ENCODE peak calls at places on chromosomes 7 and 10, in eight cellular contexts. F is H7, V is skeletal muscle cell, O is fibroblast of lung, C is lung, P is AG09309, U is SJCRH30, X is aorta. S is an unnamed sample.

GRCh38 chr10:15167411-15168295 is 840 bp downstream of the NMT2 start:
- DNase-seq in F (peak), V (no peak), O (peak), C (peak), P (no peak), U (peak), X (peak), S (peak)

GRCh38 chr7:120190109-120190508 is 82.9 kb upstream of the KCND2 start:
- DNase-seq in F (peak), V (no peak), O (no peak), C (no peak), P (no peak), U (no peak), X (no peak), S (no peak)

GRCh38 chr7:151882734-151883133 is 5.8 kb upstream of the PRKAG2 start:
- DNase-seq in F (no peak), V (no peak), O (no peak), C (no peak), P (no peak), U (no peak), X (no peak), S (no peak)

GRCh38 chr10:44353721-44354120 is 31.2 kb downstream of the CXCL12 start:
- DNase-seq in F (no peak), V (no peak), O (no peak), C (no peak), P (no peak), U (no peak), X (peak), S (no peak)

GRCh38 chr7:101582971-101583370 is 46.1 kb downstream of the MYL10 start:
- DNase-seq in F (peak), V (no peak), O (no peak), C (no peak), P (no peak), U (no peak), X (no peak), S (no peak)

GRCh38 chr7:151372612-151373265 is 31.1 kb downstream of the NUB1 start:
- DNase-seq in F (peak), V (no peak), O (no peak), C (no peak), P (no peak), U (no peak), X (peak), S (no peak)

GRCh38 chr7:50869108-50869716 is 86.5 kb upstream of the GRB10 start:
- DNase-seq in F (no peak), V (peak), O (peak), C (no peak), P (peak), U (peak), X (no peak), S (no peak)

GRCh38 chr10:6498771-6499170 is 81.3 kb downstream of the PRKCQ start:
- DNase-seq in F (no peak), V (no peak), O (no peak), C (no peak), P (no peak), U (no peak), X (no peak), S (no peak)

GRCh38 chr10:101458869-101459268 is 104.9 kb downstream of the BTRC start:
- DNase-seq in F (no peak), V (no peak), O (no peak), C (no peak), P (no peak), U (no peak), X (no peak), S (no peak)

GRCh38 chr10:117217196-117217761 is 20.0 kb downstream of the KCNK18 start:
- DNase-seq in F (peak), V (no peak), O (no peak), C (no peak), P (no peak), U (peak), X (no peak), S (peak)

GRCh38 chr10:61750943-61751471 is 88.3 kb downstream of the CABCOCO1 start:
- DNase-seq in F (peak), V (no peak), O (peak), C (peak), P (no peak), U (peak), X (peak), S (peak)

GRCh38 chr10:124721295-124722052 is 22.7 kb downstream of the FAM53B start:
- DNase-seq in F (no peak), V (peak), O (peak), C (no peak), P (no peak), U (no peak), X (peak), S (no peak)

GRCh38 chr10:75546004-75546403 is 114.6 kb downstream of the LRMDA start:
- DNase-seq in F (no peak), V (no peak), O (no peak), C (no peak), P (no peak), U (peak), X (no peak), S (no peak)

GRCh38 chr10:103153302-103153759 is 39.7 kb downstream of the NT5C2 start:
- DNase-seq in F (no peak), V (no peak), O (peak), C (no peak), P (no peak), U (peak), X (no peak), S (no peak)

GRCh38 chr10:129511086-129511485 is 44.0 kb downstream of the MGMT start:
- DNase-seq in F (no peak), V (no peak), O (no peak), C (no peak), P (no peak), U (no peak), X (no peak), S (no peak)

GRCh38 chr10:121355161-121355560 is 243.1 kb downstream of the FGFR2 start:
- DNase-seq in F (no peak), V (no peak), O (no peak), C (no peak), P (no peak), U (peak), X (no peak), S (no peak)

GRCh38 chr10:49365675-49366415 is 30.0 kb downstream of the DRGX start:
- DNase-seq in F (no peak), V (no peak), O (no peak), C (peak), P (no peak), U (no peak), X (peak), S (no peak)

GRCh38 chr7:29479606-29480200 is 83.9 kb upstream of the PRR15 start:
- DNase-seq in F (no peak), V (no peak), O (peak), C (peak), P (no peak), U (no peak), X (no peak), S (no peak)
- H3K4me3 ChIP-seq in F (no peak), V (no peak), O (no peak), C (no peak), P (no peak), U (no peak), X (no peak), S (no peak)

DNA sequence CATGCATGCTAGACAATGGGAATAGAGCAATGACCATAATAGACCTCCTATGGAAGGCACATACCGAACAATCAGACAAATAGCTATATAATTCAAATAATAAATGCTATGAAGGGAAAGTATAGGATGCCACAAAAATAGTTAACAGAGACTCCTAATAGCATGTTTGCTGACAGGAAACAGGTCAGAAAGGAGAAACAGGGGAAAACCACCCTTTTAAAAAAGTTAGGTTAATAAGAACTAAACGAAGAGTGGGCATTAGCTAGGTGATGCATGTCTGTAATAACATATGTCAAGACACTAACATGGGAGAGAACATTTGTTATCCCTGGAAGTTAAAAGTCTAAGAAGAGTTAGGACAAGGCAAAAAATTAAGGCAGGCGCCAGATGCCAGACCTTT is 58.9 kb downstream of the ABI1 start:
- DNase-seq in F (no peak), V (no peak), O (no peak), C (no peak), P (no peak), U (no peak), X (no peak), S (no peak)
- H3K4me3 ChIP-seq in F (no peak), V (no peak), O (no peak), C (no peak), P (no peak), U (no peak), X (no peak), S (no peak)

DNA sequence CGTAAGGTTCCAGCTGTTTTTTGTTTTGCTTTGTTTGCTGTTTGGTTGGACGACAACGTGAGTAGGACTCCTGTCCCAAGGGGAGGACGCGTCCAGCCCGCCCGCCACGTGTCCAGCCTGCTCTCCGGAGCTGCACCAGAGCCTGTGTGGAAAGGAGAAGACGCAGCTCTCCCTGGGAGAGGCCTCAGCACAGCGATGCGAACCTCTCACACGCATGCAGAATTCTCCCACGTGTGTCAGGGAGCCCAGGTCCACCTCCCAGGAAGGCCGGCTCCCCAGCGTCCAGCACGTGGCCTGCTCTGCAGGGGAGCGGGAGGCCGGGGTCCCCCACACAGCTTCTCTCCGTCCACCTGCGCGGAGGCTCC is 36.4 kb upstream of the DNAJB6 start:
- DNase-seq in F (peak), V (no peak), O (no peak), C (no peak), P (no peak), U (no peak), X (no peak), S (no peak)
- H3K4me3 ChIP-seq in F (no peak), V (no peak), O (no peak), C (no peak), P (no peak), U (no peak), X (no peak), S (no peak)

GRCh38 chr10:71966046-71967004 is 2.1 kb downstream of the CHST3 start:
- DNase-seq in F (peak), V (no peak), O (no peak), C (no peak), P (no peak), U (no peak), X (no peak), S (no peak)
- H3K4me3 ChIP-seq in F (no peak), V (peak), O (peak), C (peak), P (peak), U (peak), X (peak), S (peak)

S was measured in BE2C.